ENCODE peak calls at places on chromosomes 3 and 15, in seven cellular contexts. O is pancreas, T is adipocyte, S is NB4, R is tibial nerve, Q is IMR-90, Y is BJ. G is an unnamed sample.

GRCh38 chr3:155639462-155640055 is 105.3 kb downstream of the PLCH1 start:
- DNase-seq in Y (no peak), Q (no peak), S (no peak), T (no peak), O (no peak), R (no peak), G (no peak)

GRCh38 chr15:101463265-101463664 is 26.2 kb downstream of the PCSK6 start:
- DNase-seq in R (no peak), Q (no peak), T (no peak), Y (no peak), O (no peak), S (no peak), G (no peak)

GRCh38 chr3:79257811-79258210 is 510.0 kb downstream of the ROBO1 start:
- DNase-seq in O (no peak), Q (no peak), R (no peak), T (no peak), S (no peak), Y (peak), G (peak)

GRCh38 chr3:50192689-50193141 is 1.3 kb downstream of the GNAT1 start:
- DNase-seq in Q (peak), S (peak), T (peak), R (peak), O (peak), Y (no peak), G (peak)

GRCh38 chr3:33186524-33187367 is 31.9 kb downstream of the SUSD5 start:
- DNase-seq in R (no peak), Q (peak), Y (no peak), O (no peak), S (no peak), T (no peak), G (no peak)

GRCh38 chr3:161644871-161645636 is 148.4 kb downstream of the OTOL1 start:
- DNase-seq in S (no peak), O (no peak), R (no peak), Q (no peak), Y (no peak), T (no peak), G (no peak)

GRCh38 chr15:58520936-58521292 is 89.1 kb downstream of the LIPC start:
- DNase-seq in S (no peak), O (no peak), Q (no peak), Y (no peak), T (no peak), R (no peak), G (no peak)

GRCh38 chr3:15892311-15892710 is 94.5 kb upstream of the ANKRD28 start:
- DNase-seq in T (no peak), S (no peak), R (no peak), O (no peak), Y (no peak), Q (no peak), G (no peak)

GRCh38 chr3:121809249-121809648 is 25.6 kb downstream of the IQCB1 start:
- DNase-seq in Q (no peak), O (no peak), Y (no peak), S (no peak), T (no peak), R (no peak), G (no peak)

GRCh38 chr3:172808969-172809546 is 58.5 kb downstream of the ECT2 start:
- DNase-seq in Q (peak), Y (no peak), O (no peak), T (peak), R (no peak), S (peak), G (peak)

GRCh38 chr15:55587321-55588069 is 650 bp downstream of the PYGO1 start:
- DNase-seq in O (peak), S (no peak), R (no peak), T (peak), Y (no peak), Q (peak), G (peak)

GRCh38 chr3:71515640-71516383 is 67.7 kb downstream of the FOXP1 start:
- DNase-seq in T (no peak), O (no peak), Q (no peak), Y (no peak), R (no peak), S (no peak), G (no peak)
- H3K4me3 ChIP-seq in T (no peak), O (no peak), Q (no peak), Y (no peak), R (no peak), S (no peak), G (no peak)

GRCh38 chr3:101833446-101833974 is 15.8 kb upstream of the NFKBIZ start:
- DNase-seq in O (no peak), R (no peak), T (no peak), Y (no peak), S (no peak), Q (no peak), G (no peak)
- H3K4me3 ChIP-seq in O (no peak), R (no peak), T (no peak), Y (no peak), S (no peak), Q (no peak), G (no peak)

DNA sequence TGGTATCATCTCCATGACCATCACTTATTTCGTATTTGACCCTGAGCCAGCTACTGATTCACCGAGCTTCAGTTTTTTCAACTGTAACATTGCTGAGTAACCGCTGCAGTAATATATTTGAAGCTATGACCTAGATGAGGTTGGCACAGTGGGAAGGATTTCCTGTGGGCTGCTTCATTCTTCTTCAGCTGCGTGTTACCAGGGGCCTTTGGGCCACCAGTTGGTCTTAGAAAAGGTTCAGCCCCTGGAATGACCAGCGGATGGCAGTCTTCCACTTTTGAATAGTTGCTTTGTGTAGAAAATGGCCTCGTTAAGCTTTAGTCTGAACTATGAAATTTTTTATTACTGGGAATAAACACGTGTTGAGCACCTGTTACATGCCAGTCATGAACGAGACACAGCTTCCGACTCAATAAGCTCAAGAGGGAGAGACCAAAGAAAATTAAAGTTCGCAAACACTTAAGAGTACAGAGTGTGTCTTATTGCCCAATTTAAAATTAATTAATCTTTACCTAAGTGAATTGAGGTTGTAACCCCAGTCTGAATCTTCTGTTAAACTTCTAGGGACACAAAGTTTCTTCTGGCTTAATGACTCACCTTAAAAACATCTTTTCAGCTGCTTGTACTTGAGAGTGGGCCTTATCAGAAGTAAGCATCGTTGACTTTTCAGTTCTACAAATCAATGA is 57.6 kb upstream of the NR2E3 start:
- DNase-seq in T (peak), R (no peak), Q (peak), O (peak), Y (peak), S (peak), G (peak)
- H3K4me3 ChIP-seq in T (peak), R (no peak), Q (no peak), O (no peak), Y (no peak), S (no peak), G (no peak)

DNA sequence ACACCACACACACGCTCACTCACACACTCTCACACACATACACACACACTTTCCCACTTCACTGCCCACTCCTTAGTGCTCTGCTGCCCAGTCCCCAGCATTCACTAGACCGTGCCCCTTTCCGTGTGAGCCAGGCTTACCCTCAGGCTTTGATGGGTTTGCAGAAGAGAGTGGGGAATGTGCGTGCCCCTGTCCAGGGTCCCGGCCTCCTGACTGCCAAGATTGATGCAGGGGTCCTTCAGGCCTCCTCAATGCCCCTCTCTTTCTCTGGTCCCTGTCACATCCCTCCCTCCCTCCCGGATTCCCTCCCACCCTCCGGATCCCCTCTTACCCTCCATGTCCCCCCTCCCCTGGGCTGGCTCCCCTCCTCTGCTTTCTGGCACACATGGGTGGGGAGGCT is 27.9 kb upstream of the KIF23 start:
- DNase-seq in Q (no peak), Y (no peak), T (no peak), O (no peak), S (no peak), R (no peak), G (no peak)
- H3K4me3 ChIP-seq in Q (no peak), Y (no peak), T (no peak), O (no peak), S (no peak), R (no peak), G (no peak)